ENCODE peak calls at places on chromosome 18, in nine cellular contexts. S is keratinocyte, E is cardiac fibroblast, X is progenitor cell of endocrine pancreas, P is AG09319, O is AG10803, I is mesothelial cell of epicardium, B is GM06990, R is substantia nigra. L is an unnamed sample.

GRCh38 chr18:906416-907170 is 1.9 kb downstream of the ADCYAP1 start:
- DNase-seq in B (no peak), I (peak), R (no peak), O (no peak), P (no peak), E (no peak), S (no peak), X (no peak), L (no peak)

GRCh38 chr18:5424903-5425302 is 118.9 kb downstream of the EPB41L3 start:
- DNase-seq in I (no peak), P (no peak), E (peak), X (no peak), B (no peak), R (no peak), O (peak), S (no peak), L (peak)

GRCh38 chr18:55787674-55788073 is 199.7 kb upstream of the TCF4 start:
- DNase-seq in E (no peak), B (no peak), O (no peak), I (no peak), R (no peak), S (no peak), X (no peak), P (no peak), L (no peak)

GRCh38 chr18:55265916-55266488 is 306.7 kb upstream of the CCDC68 start:
- DNase-seq in O (no peak), R (no peak), B (no peak), P (no peak), S (peak), X (no peak), E (no peak), I (no peak), L (peak)

GRCh38 chr18:58670561-58671121 is 624 bp upstream of the MALT1 start:
- DNase-seq in X (no peak), E (no peak), O (peak), B (no peak), S (no peak), I (no peak), R (no peak), P (no peak), L (no peak)

GRCh38 chr18:45517181-45517741 is 98.0 kb upstream of the SLC14A2 start:
- DNase-seq in P (peak), X (no peak), E (peak), S (no peak), I (no peak), O (peak), R (no peak), B (no peak), L (no peak)

GRCh38 chr18:46832856-46833255 is 76.0 kb upstream of the ST8SIA5 start:
- DNase-seq in I (no peak), S (no peak), P (no peak), E (peak), X (no peak), O (no peak), R (no peak), B (no peak), L (no peak)

GRCh38 chr18:1353025-1353424 is 448.4 kb downstream of the ADCYAP1 start:
- DNase-seq in I (no peak), E (no peak), B (no peak), X (no peak), R (no peak), S (no peak), O (no peak), P (no peak), L (no peak)

GRCh38 chr18:39453356-39453755 is 1887.8 kb upstream of the CELF4 start:
- DNase-seq in O (no peak), I (no peak), X (no peak), E (no peak), P (no peak), R (no peak), S (no peak), B (no peak), L (no peak)

GRCh38 chr18:21112543-21113105 is 1.0 kb upstream of the ROCK1 start:
- DNase-seq in P (no peak), R (no peak), O (peak), B (no peak), X (no peak), E (peak), S (no peak), I (no peak), L (no peak)

GRCh38 chr18:59897321-59897954 is 2.4 kb upstream of the PMAIP1 start:
- DNase-seq in X (no peak), O (no peak), P (no peak), S (no peak), I (no peak), B (no peak), R (no peak), E (no peak), L (no peak)

GRCh38 chr18:63887424-63887823 is at the start of gene SERPINB2:
- DNase-seq in O (peak), X (no peak), S (peak), P (no peak), R (no peak), E (peak), B (peak), I (no peak), L (peak)

GRCh38 chr18:8450013-8450412 is 159.2 kb upstream of the RAB12 start:
- DNase-seq in I (no peak), R (no peak), B (no peak), O (no peak), E (peak), P (no peak), S (no peak), X (no peak), L (no peak)

GRCh38 chr18:13501896-13502295 is 224.5 kb downstream of the FAM210A start:
- DNase-seq in X (no peak), B (peak), E (no peak), S (no peak), O (no peak), P (no peak), R (no peak), I (no peak), L (peak)